ENCODE peak calls at places on chromosomes 5 and 9, in seven cellular contexts. One of them, this sample, is unnamed.

GRCh38 chr9:108511200-108511756 is 344.5 kb downstream of the ACTL7B start:
- DNase-seq in tibial artery: no peak
- DNase-seq in A549: no peak
- DNase-seq in esophagus squamous epithelium: no peak
- DNase-seq in GM12878: no peak
- DNase-seq in fibroblast of lung: peak; percentile 84
- DNase-seq in lung: no peak
- DNase-seq in this sample: no peak

GRCh38 chr5:93274291-93274690 is 306.7 kb downstream of the NR2F1-AS1 start:
- DNase-seq in tibial artery: no peak
- DNase-seq in A549: no peak
- DNase-seq in esophagus squamous epithelium: no peak
- DNase-seq in GM12878: no peak
- DNase-seq in fibroblast of lung: no peak
- DNase-seq in lung: no peak
- DNase-seq in this sample: no peak

GRCh38 chr5:78399115-78399514 is 38.7 kb downstream of the SCAMP1 start:
- DNase-seq in tibial artery: no peak
- DNase-seq in A549: no peak
- DNase-seq in esophagus squamous epithelium: no peak
- DNase-seq in GM12878: no peak
- DNase-seq in fibroblast of lung: peak; percentile 54
- DNase-seq in lung: no peak
- DNase-seq in this sample: no peak

GRCh38 chr9:135073741-135074305 is 13.6 kb upstream of the OLFM1 start:
- DNase-seq in tibial artery: peak; percentile 44
- DNase-seq in A549: no peak
- DNase-seq in esophagus squamous epithelium: no peak
- DNase-seq in GM12878: no peak
- DNase-seq in fibroblast of lung: no peak
- DNase-seq in lung: no peak
- DNase-seq in this sample: no peak

GRCh38 chr5:154962494-154962893 is 21.6 kb downstream of the MRPL22 start:
- DNase-seq in tibial artery: no peak
- DNase-seq in A549: no peak
- DNase-seq in esophagus squamous epithelium: no peak
- DNase-seq in GM12878: no peak
- DNase-seq in fibroblast of lung: no peak
- DNase-seq in lung: no peak
- DNase-seq in this sample: peak; percentile 52

GRCh38 chr5:92962752-92963151 is 618.3 kb downstream of the NR2F1-AS1 start:
- DNase-seq in tibial artery: no peak
- DNase-seq in A549: no peak
- DNase-seq in esophagus squamous epithelium: no peak
- DNase-seq in GM12878: no peak
- DNase-seq in fibroblast of lung: no peak
- DNase-seq in lung: no peak
- DNase-seq in this sample: no peak

GRCh38 chr5:108461628-108462367 is 79.9 kb upstream of the FBXL17 start:
- DNase-seq in tibial artery: no peak
- DNase-seq in A549: no peak
- DNase-seq in esophagus squamous epithelium: no peak
- DNase-seq in GM12878: no peak
- DNase-seq in fibroblast of lung: peak; percentile 74
- DNase-seq in lung: no peak
- DNase-seq in this sample: no peak

GRCh38 chr5:81848368-81848767 is 97.5 kb upstream of the SSBP2 start:
- DNase-seq in tibial artery: no peak
- DNase-seq in A549: no peak
- DNase-seq in esophagus squamous epithelium: no peak
- DNase-seq in GM12878: no peak
- DNase-seq in fibroblast of lung: peak; percentile 39
- DNase-seq in lung: no peak
- DNase-seq in this sample: no peak

GRCh38 chr9:4417578-4418325 is 72.5 kb upstream of the SLC1A1 start:
- DNase-seq in tibial artery: no peak
- DNase-seq in A549: no peak
- DNase-seq in esophagus squamous epithelium: no peak
- DNase-seq in GM12878: no peak
- DNase-seq in fibroblast of lung: no peak
- DNase-seq in lung: no peak
- DNase-seq in this sample: peak; percentile 13

GRCh38 chr9:98999152-98999525 is 55.4 kb downstream of the COL15A1 start:
- DNase-seq in tibial artery: no peak
- DNase-seq in A549: no peak
- DNase-seq in esophagus squamous epithelium: no peak
- DNase-seq in GM12878: no peak
- DNase-seq in fibroblast of lung: no peak
- DNase-seq in lung: no peak
- DNase-seq in this sample: no peak
- H3K4me1 ChIP-seq in tibial artery: peaks cover 42% of the 10 kb centered on the region
- H3K4me1 ChIP-seq in A549: peaks cover 16% of the 10 kb centered on the region
- H3K4me1 ChIP-seq in esophagus squamous epithelium: peaks cover 17% of the 10 kb centered on the region
- H3K4me1 ChIP-seq in GM12878: no peaks in the 10 kb centered on the region
- H3K4me1 ChIP-seq in fibroblast of lung: peaks cover 11% of the 10 kb centered on the region
- H3K4me1 ChIP-seq in lung: peaks cover 4% of the 10 kb centered on the region
- H3K4me1 ChIP-seq in this sample: no peaks in the 10 kb centered on the region

GRCh38 chr5:82873452-82873851 is 203.7 kb downstream of the TMEM167A start:
- DNase-seq in tibial artery: no peak
- DNase-seq in A549: no peak
- DNase-seq in esophagus squamous epithelium: no peak
- DNase-seq in GM12878: no peak
- DNase-seq in fibroblast of lung: no peak
- DNase-seq in lung: no peak
- DNase-seq in this sample: no peak
- TF ChIP-seq CTCF in tibial artery: no peak
- TF ChIP-seq CTCF in A549: no peak
- TF ChIP-seq CTCF in esophagus squamous epithelium: no peak
- TF ChIP-seq CTCF in GM12878: no peak
- TF ChIP-seq CTCF in fibroblast of lung: no peak
- TF ChIP-seq CTCF in lung: no peak
- TF ChIP-seq CTCF in this sample: no peak

DNA sequence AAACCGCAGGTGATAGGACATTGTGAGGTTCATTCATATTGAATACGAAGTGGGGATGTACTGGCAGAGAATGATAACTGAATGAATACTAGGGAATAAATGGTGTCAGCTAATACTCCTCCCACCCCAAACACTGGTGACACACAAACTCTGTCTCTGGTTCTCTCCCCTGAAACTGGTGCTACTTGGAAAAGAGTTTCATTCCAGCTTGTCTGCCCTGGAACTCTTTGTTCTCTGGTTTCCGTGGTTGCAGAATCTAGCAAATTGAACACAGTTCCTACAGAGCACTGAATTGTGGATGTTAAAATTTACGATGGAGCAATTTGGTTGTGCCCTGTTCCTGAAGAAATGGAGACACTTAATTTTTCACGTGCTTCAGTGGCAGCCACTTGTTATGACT is 181.6 kb downstream of the KCTD16 start:
- DNase-seq in tibial artery: no peak
- DNase-seq in A549: no peak
- DNase-seq in esophagus squamous epithelium: no peak
- DNase-seq in GM12878: no peak
- DNase-seq in fibroblast of lung: no peak
- DNase-seq in lung: no peak
- DNase-seq in this sample: no peak
- H3K4me3 ChIP-seq in tibial artery: no peak overlapping the region
- H3K4me3 ChIP-seq in A549: no peak overlapping the region
- H3K4me3 ChIP-seq in esophagus squamous epithelium: no peak overlapping the region
- H3K4me3 ChIP-seq in GM12878: no peak overlapping the region
- H3K4me3 ChIP-seq in fibroblast of lung: no peak overlapping the region
- H3K4me3 ChIP-seq in lung: no peak overlapping the region
- H3K4me3 ChIP-seq in this sample: no peak overlapping the region

DNA sequence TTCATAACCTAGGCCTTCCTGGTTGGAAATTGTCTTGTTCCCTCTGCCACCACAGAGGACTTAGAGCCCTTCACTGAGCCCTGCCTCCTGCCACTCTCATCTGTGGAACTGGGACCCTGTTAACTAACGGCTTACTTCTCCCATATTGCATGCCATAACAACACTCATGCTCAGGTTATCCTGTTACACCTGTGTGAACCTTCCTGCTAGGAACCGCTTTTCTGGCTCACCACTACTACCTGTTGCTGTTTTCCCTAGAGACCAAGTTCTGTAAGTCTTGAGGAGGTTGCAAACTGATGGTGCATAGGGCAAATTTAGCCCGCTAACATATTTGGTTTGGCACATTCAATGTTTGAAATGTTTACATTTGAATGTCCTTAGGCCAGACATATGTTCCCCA is 33.0 kb upstream of the DTWD2 start:
- DNase-seq in tibial artery: no peak
- DNase-seq in A549: no peak
- DNase-seq in esophagus squamous epithelium: no peak
- DNase-seq in GM12878: no peak
- DNase-seq in fibroblast of lung: no peak
- DNase-seq in lung: no peak
- DNase-seq in this sample: no peak
- H3K4me1 ChIP-seq in tibial artery: no peaks in the 10 kb centered on the region
- H3K4me1 ChIP-seq in A549: peaks cover 14% of the 10 kb centered on the region
- H3K4me1 ChIP-seq in esophagus squamous epithelium: no peaks in the 10 kb centered on the region
- H3K4me1 ChIP-seq in GM12878: peaks cover 12% of the 10 kb centered on the region
- H3K4me1 ChIP-seq in fibroblast of lung: no peaks in the 10 kb centered on the region
- H3K4me1 ChIP-seq in lung: no peaks in the 10 kb centered on the region
- H3K4me1 ChIP-seq in this sample: no peaks in the 10 kb centered on the region

DNA sequence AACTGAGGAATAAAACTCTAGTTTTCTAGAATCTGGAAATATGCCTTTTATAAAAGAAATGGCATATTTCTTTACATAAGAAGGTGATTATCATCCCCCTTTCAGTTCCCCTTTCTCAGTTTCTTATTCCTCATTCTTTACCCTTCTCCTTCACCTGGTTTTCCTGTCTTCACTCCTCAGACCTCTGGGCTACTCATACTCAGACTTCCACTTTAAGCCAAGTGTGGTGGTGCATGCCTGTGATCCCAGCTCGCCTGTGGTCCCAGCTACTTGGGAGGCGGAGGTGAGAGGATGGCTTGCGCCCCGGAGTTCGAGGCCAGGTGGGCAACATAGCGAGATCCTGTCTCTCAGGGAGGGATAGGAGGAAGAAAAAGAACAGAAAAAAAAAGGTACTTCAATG is 57.2 kb downstream of the RANBP6 start:
- DNase-seq in tibial artery: no peak
- DNase-seq in A549: no peak
- DNase-seq in esophagus squamous epithelium: no peak
- DNase-seq in GM12878: peak; percentile 19
- DNase-seq in fibroblast of lung: no peak
- DNase-seq in lung: no peak
- DNase-seq in this sample: no peak
- TF ChIP-seq CTCF in tibial artery: no peak
- TF ChIP-seq CTCF in A549: no peak
- TF ChIP-seq CTCF in esophagus squamous epithelium: no peak
- TF ChIP-seq CTCF in GM12878: no peak
- TF ChIP-seq CTCF in fibroblast of lung: no peak
- TF ChIP-seq CTCF in lung: no peak
- TF ChIP-seq CTCF in this sample: no peak

DNA sequence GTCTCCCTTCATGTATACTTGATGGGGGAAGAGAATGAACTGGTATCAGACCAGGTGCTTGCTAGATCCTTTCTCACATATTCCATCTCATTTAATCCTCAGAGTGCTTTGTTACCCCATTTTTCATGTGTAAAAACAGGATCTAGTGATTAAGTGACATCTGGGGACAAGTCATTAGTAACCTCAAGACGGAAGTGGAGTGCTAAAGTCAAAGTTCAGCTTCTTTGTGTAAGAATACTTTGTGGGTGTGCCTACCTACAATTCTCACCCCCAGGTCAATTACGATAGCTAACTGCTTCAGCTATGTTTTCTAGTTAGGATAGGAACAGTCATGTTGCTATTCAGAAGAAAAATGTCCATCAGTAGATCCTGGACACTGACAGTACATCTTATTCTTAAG is 3.1 kb upstream of the FAM120AOS start:
- DNase-seq in tibial artery: no peak
- DNase-seq in A549: no peak
- DNase-seq in esophagus squamous epithelium: no peak
- DNase-seq in GM12878: no peak
- DNase-seq in fibroblast of lung: no peak
- DNase-seq in lung: no peak
- DNase-seq in this sample: no peak
- H3K4me3 ChIP-seq in tibial artery: no peak overlapping the region
- H3K4me3 ChIP-seq in A549: no peak overlapping the region
- H3K4me3 ChIP-seq in esophagus squamous epithelium: no peak overlapping the region
- H3K4me3 ChIP-seq in GM12878: peak overlapping the region; percentile 51
- H3K4me3 ChIP-seq in fibroblast of lung: no peak overlapping the region
- H3K4me3 ChIP-seq in lung: no peak overlapping the region
- H3K4me3 ChIP-seq in this sample: no peak overlapping the region

GRCh38 chr5:170223906-170224305 is 8.9 kb upstream of the C5orf58 start:
- DNase-seq in tibial artery: no peak
- DNase-seq in A549: no peak
- DNase-seq in esophagus squamous epithelium: no peak
- DNase-seq in GM12878: no peak
- DNase-seq in fibroblast of lung: no peak
- DNase-seq in lung: no peak
- DNase-seq in this sample: no peak

GRCh38 chr5:170225326-170226137 is 7.3 kb upstream of the C5orf58 start:
- DNase-seq in tibial artery: peak; percentile 83
- DNase-seq in A549: peak; percentile 68
- DNase-seq in esophagus squamous epithelium: no peak
- DNase-seq in GM12878: peak; percentile 4
- DNase-seq in fibroblast of lung: peak; percentile 69
- DNase-seq in lung: peak; percentile 62
- DNase-seq in this sample: no peak

GRCh38 chr5:170221319-170221718 is 11.5 kb upstream of the C5orf58 start:
- DNase-seq in tibial artery: no peak
- DNase-seq in A549: no peak
- DNase-seq in esophagus squamous epithelium: no peak
- DNase-seq in GM12878: no peak
- DNase-seq in fibroblast of lung: peak; percentile 27
- DNase-seq in lung: no peak
- DNase-seq in this sample: no peak

GRCh38 chr5:170226138-170226435 is 6.7 kb upstream of the C5orf58 start:
- DNase-seq in tibial artery: no peak
- DNase-seq in A549: no peak
- DNase-seq in esophagus squamous epithelium: no peak
- DNase-seq in GM12878: no peak
- DNase-seq in fibroblast of lung: no peak
- DNase-seq in lung: no peak
- DNase-seq in this sample: no peak

DNA sequence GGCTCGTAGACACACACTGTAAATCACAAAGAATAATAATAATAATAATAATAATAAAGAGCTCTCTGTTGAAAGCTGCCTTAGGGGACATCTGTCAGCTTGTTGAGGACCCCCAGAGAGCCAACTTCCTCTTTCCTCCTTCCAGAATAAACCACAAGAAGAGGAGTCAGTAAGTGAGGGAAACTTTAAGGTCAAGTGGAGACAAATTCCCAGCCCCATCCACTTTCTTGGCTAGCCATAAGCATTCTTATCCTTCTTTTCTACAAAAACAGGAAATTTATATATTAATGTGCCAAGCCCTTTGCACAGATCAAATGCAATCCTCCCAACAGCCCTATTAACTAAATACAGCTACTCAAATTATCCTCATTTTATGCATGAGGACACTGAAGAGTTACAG is 9.4 kb upstream of the C5orf58 start:
- DNase-seq in tibial artery: no peak
- DNase-seq in A549: no peak
- DNase-seq in esophagus squamous epithelium: no peak
- DNase-seq in GM12878: no peak
- DNase-seq in fibroblast of lung: no peak
- DNase-seq in lung: no peak
- DNase-seq in this sample: no peak
- H3K4me1 ChIP-seq in tibial artery: no peaks in the 10 kb centered on the region
- H3K4me1 ChIP-seq in A549: peaks cover 22% of the 10 kb centered on the region
- H3K4me1 ChIP-seq in esophagus squamous epithelium: peaks cover 8% of the 10 kb centered on the region
- H3K4me1 ChIP-seq in GM12878: no peaks in the 10 kb centered on the region
- H3K4me1 ChIP-seq in fibroblast of lung: peaks cover 2% of the 10 kb centered on the region
- H3K4me1 ChIP-seq in lung: no peaks in the 10 kb centered on the region
- H3K4me1 ChIP-seq in this sample: peaks cover 14% of the 10 kb centered on the region